ENCODE peak calls at places on chromosomes 12 and 14, in five cellular contexts. L is RWPE1, B is WTC11, K is fibroblast of mammary gland, W is GM12864. G is an unnamed sample.

GRCh38 chr12:8697476-8698131 is at the start of gene RIMKLB:
- DNase-seq in K (peak; percentile 57), B (peak; percentile 71), L (peak; percentile 55), W (no peak), G (peak; percentile 85)

GRCh38 chr14:72738181-72738611 is 155.7 kb downstream of the DPF3 start:
- DNase-seq in K (peak; percentile 24), L (no peak), B (no peak), W (no peak), G (no peak)

GRCh38 chr12:132899033-132899432 is 11.6 kb upstream of the CHFR start:
- DNase-seq in B (no peak), W (no peak), L (no peak), K (no peak), G (no peak)

GRCh38 chr14:34912966-34913365 is 37.8 kb upstream of the BAZ1A start:
- DNase-seq in W (no peak), K (no peak), L (no peak), B (no peak), G (no peak)

GRCh38 chr14:93538411-93538810 is 107.7 kb downstream of the UNC79 start:
- DNase-seq in B (peak; percentile 64), L (peak; percentile 25), K (peak; percentile 28), W (no peak), G (peak; percentile 45)

GRCh38 chr14:60348211-60348610 is 99.2 kb downstream of the PPM1A start:
- DNase-seq in K (no peak), W (no peak), B (no peak), L (no peak), G (no peak)

GRCh38 chr12:24361860-24362581 is 412.6 kb upstream of the SOX5 start:
- DNase-seq in K (no peak), B (no peak), L (no peak), W (no peak), G (no peak)

GRCh38 chr14:29529418-29529817 is 398.2 kb downstream of the PRKD1 start:
- DNase-seq in W (no peak), K (peak; percentile 28), L (no peak), B (no peak), G (peak; percentile 44)

GRCh38 chr14:68798621-68799020 is 5.8 kb upstream of the ZFP36L1 start:
- DNase-seq in K (no peak), L (no peak), W (no peak), B (no peak), G (no peak)

GRCh38 chr12:3333583-3333982 is 157.4 kb upstream of the PRMT8 start:
- DNase-seq in B (peak; percentile 90), W (no peak), L (no peak), K (no peak), G (no peak)

GRCh38 chr14:90111895-90112534 is 50.2 kb downstream of the KCNK13 start:
- DNase-seq in W (no peak), L (peak; percentile 83), B (no peak), K (peak; percentile 87), G (no peak)

GRCh38 chr12:65941388-65941787 is 117.1 kb downstream of the HMGA2 start:
- DNase-seq in B (no peak), K (peak; percentile 97), L (peak; percentile 37), W (no peak), G (no peak)

GRCh38 chr12:65944637-65945036 is 120.4 kb downstream of the HMGA2 start:
- DNase-seq in B (no peak), W (no peak), K (no peak), L (peak; percentile 38), G (no peak)

GRCh38 chr12:65945457-65945856 is 121.2 kb downstream of the HMGA2 start:
- DNase-seq in B (no peak), L (no peak), W (no peak), K (no peak), G (no peak)

GRCh38 chr12:65940744-65941143 is 116.5 kb downstream of the HMGA2 start:
- DNase-seq in W (no peak), K (no peak), L (no peak), B (no peak), G (no peak)

GRCh38 chr12:65943388-65944137 is 119.3 kb downstream of the HMGA2 start:
- DNase-seq in W (no peak), L (no peak), B (no peak), K (peak; percentile 76), G (no peak)
- TF ChIP-seq CTCF in W (no peak), L (no peak), B (no peak), K (peak; percentile 33), G (no peak)

GRCh38 chr14:71208702-71209357 is 301.6 kb downstream of the PCNX1 start:
- DNase-seq in K (no peak), L (no peak), W (no peak), B (no peak), G (no peak)
- TF ChIP-seq CTCF in K (peak; percentile 10), L (no peak), W (peak; percentile 14), B (no peak), G (peak; percentile 28)

GRCh38 chr12:14454098-14454907 is 88.8 kb downstream of the ATF7IP start:
- DNase-seq in K (peak; percentile 46), B (peak; percentile 56), W (peak; percentile 45), L (peak; percentile 12), G (no peak)
- TF ChIP-seq CTCF in K (peak; percentile 61), B (peak; percentile 72), W (peak; percentile 82), L (no peak), G (peak; percentile 71)

GRCh38 chr12:89521348-89522238 is 3.0 kb downstream of the GALNT4 start:
- DNase-seq in B (no peak), L (no peak), W (no peak), K (no peak), G (no peak)

GRCh38 chr12:89525824-89526770 is at the start of gene POC1B:
- DNase-seq in L (peak; percentile 84), W (peak; percentile 43), K (peak; percentile 82), B (peak; percentile 86), G (peak; percentile 88)

GRCh38 chr12:89528434-89528833 is 2.6 kb upstream of the POC1B start:
- DNase-seq in K (no peak), L (no peak), B (no peak), W (no peak), G (no peak)

GRCh38 chr12:89524201-89525001 is at the start of gene GALNT4:
- DNase-seq in K (peak; percentile 84), B (peak; percentile 90), L (peak; percentile 93), W (peak; percentile 66), G (peak; percentile 78)

GRCh38 chr12:89525002-89525823 is 617 bp upstream of the GALNT4 start:
- DNase-seq in B (peak; percentile 66), W (no peak), K (peak; percentile 20), L (peak; percentile 26), G (peak; percentile 62)
- TF ChIP-seq CTCF in B (peak; percentile 15), W (no peak), K (no peak), L (peak; percentile 33), G (no peak)

GRCh38 chr12:111309584-111309983 is 59.3 kb downstream of the PHETA1 start:
- DNase-seq in K (no peak), W (no peak), L (no peak), B (no peak), G (no peak)

GRCh38 chr12:111310076-111310870 is 58.6 kb downstream of the PHETA1 start:
- DNase-seq in L (no peak), B (no peak), W (no peak), K (no peak), G (no peak)

GRCh38 chr12:111308473-111308872 is 60.4 kb downstream of the PHETA1 start:
- DNase-seq in W (no peak), K (no peak), B (no peak), L (no peak), G (no peak)

GRCh38 chr12:111303531-111303930 is 65.4 kb downstream of the PHETA1 start:
- DNase-seq in L (no peak), B (no peak), W (no peak), K (no peak), G (no peak)

GRCh38 chr12:111304642-111305071 is 64.2 kb downstream of the PHETA1 start:
- DNase-seq in B (peak; percentile 77), L (no peak), K (peak; percentile 19), W (no peak), G (peak; percentile 63)
- TF ChIP-seq CTCF in B (peak; percentile 100), L (peak; percentile 50), K (peak; percentile 80), W (peak; percentile 92), G (peak; percentile 99)

DNA sequence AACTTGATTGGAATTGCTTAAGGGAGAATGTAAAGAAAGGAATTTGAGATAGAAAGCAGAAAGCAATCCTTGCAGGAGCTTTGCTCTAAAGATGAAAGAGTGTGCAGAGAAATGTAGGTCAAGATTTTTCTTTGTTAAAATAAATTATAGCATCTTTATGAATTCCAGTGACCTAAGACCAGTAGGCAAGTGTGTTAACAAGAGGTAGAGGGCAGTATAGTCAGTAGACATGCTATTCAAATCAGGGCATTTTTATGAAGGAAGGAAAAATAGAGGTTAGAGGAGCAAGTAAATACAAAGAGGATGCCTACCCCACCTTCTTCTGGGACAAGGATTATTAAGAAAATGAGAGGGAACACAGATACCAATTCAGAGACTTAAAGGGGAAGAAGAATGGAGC is 148.5 kb downstream of the PLCZ1 start:
- DNase-seq in K (peak; percentile 32), W (no peak), B (no peak), L (no peak), G (no peak)
- TF ChIP-seq CTCF in K (peak; percentile 24), W (no peak), B (no peak), L (no peak), G (no peak)

G was measured in glutamatergic neuron.